ENCODE peak calls at places on chromosomes 4 and X, in six cellular contexts. E, D, V, C, N and K are unnamed samples.
A peak's percentile ranks its signal among the peaks of the same experiment; 100 is the strongest.

GRCh38 chr4:167339781-167340180 is 105.5 kb upstream of the SPOCK3 start:
- DNase-seq in C (no peak), D (no peak), V (no peak), N (no peak), E (no peak), K (no peak)

GRCh38 chr4:158669310-158669709 is 2.4 kb downstream of the C4orf46 start:
- DNase-seq in V (no peak), E (no peak), D (no peak), N (no peak), C (no peak), K (no peak)

GRCh38 chrX:71565634-71566033 is 12.6 kb upstream of the GCNA start:
- DNase-seq in N (no peak), V (peak; percentile 9), E (no peak), C (no peak), D (no peak), K (no peak)

GRCh38 chr4:186827542-186827887 is 103.9 kb upstream of the FAT1 start:
- DNase-seq in C (no peak), E (no peak), V (no peak), N (no peak), D (no peak), K (no peak)

GRCh38 chr4:125398263-125398662 is 83.5 kb downstream of the FAT4 start:
- DNase-seq in E (no peak), V (no peak), D (no peak), N (no peak), C (no peak), K (no peak)

GRCh38 chr4:167956676-167957075 is 135.7 kb upstream of the ANXA10 start:
- DNase-seq in E (no peak), C (no peak), D (no peak), V (peak; percentile 18), N (no peak), K (no peak)

GRCh38 chrX:71650333-71650969 is 16.9 kb upstream of the LOC101059915 start:
- DNase-seq in V (no peak), N (no peak), C (no peak), D (no peak), E (no peak), K (no peak)

GRCh38 chrX:68511255-68511654 is 12.4 kb downstream of the YIPF6 start:
- DNase-seq in C (no peak), N (no peak), V (no peak), E (no peak), D (peak; percentile 32), K (peak; percentile 68)

GRCh38 chr4:148962539-148963290 is 520.5 kb upstream of the NR3C2 start:
- DNase-seq in D (no peak), V (no peak), N (no peak), E (no peak), C (no peak), K (peak; percentile 43)

GRCh38 chr4:69376450-69376849 is 96.2 kb downstream of the UGT2B28 start:
- DNase-seq in V (no peak), D (no peak), E (no peak), C (no peak), N (no peak), K (no peak)

GRCh38 chr4:147117400-147117799 is 171.7 kb upstream of the TTC29 start:
- DNase-seq in D (no peak), E (no peak), N (no peak), V (no peak), C (no peak), K (no peak)

GRCh38 chrX:56763556-56764152 is 34.6 kb downstream of the NBDY start:
- DNase-seq in C (no peak), N (no peak), D (no peak), V (peak; percentile 76), E (peak; percentile 48), K (peak; percentile 78)

GRCh38 chr4:31803511-31804195 is 1083.5 kb downstream of the PCDH7 start:
- DNase-seq in C (no peak), N (no peak), E (no peak), V (no peak), D (no peak), K (no peak)

GRCh38 chrX:134803551-134804183 is 145.4 kb upstream of the PLAC1 start:
- DNase-seq in E (no peak), V (no peak), C (no peak), D (no peak), N (no peak), K (no peak)

GRCh38 chrX:142999209-142999720 is 26.5 kb upstream of the SPANXN4 start:
- DNase-seq in D (no peak), N (no peak), C (no peak), V (no peak), E (no peak), K (peak; percentile 35)

GRCh38 chr4:106194801-106195200 is 121.2 kb downstream of the TBCK start:
- DNase-seq in V (no peak), E (no peak), C (no peak), D (no peak), N (no peak), K (peak; percentile 3)

GRCh38 chr4:74228691-74229640 is 71.0 kb downstream of the MTHFD2L start:
- DNase-seq in D (peak; percentile 36), C (no peak), V (peak; percentile 64), E (peak; percentile 51), N (peak; percentile 53), K (peak; percentile 86)

GRCh38 chrX:49071877-49072711 is 1.7 kb downstream of the PRAF2 start:
- DNase-seq in V (peak; percentile 64), C (peak; percentile 6), D (no peak), N (no peak), E (peak; percentile 11), K (no peak)

GRCh38 chrX:38358274-38358673 is 5.9 kb downstream of the OTC start:
- DNase-seq in V (no peak), E (peak; percentile 51), N (no peak), C (no peak), D (no peak), K (no peak)

GRCh38 chr4:52822583-52823477 is 39.3 kb upstream of the RASL11B start:
- DNase-seq in C (no peak), N (peak; percentile 5), D (no peak), E (no peak), V (peak; percentile 93), K (peak; percentile 91)

GRCh38 chr4:76300012-76300411 is 6.5 kb upstream of the STBD1 start:
- DNase-seq in N (no peak), V (no peak), E (no peak), C (no peak), D (no peak), K (no peak)

GRCh38 chr4:145301386-145302080 is 121.1 kb upstream of the OTUD4 start:
- DNase-seq in N (no peak), C (no peak), E (no peak), D (no peak), V (no peak), K (peak; percentile 82)

GRCh38 chrX:66042307-66043077 is 2.6 kb upstream of the VSIG4 start:
- DNase-seq in N (no peak), C (no peak), V (no peak), D (no peak), E (no peak), K (no peak)

GRCh38 chr4:184476660-184477059 is 2.3 kb upstream of the IRF2 start:
- DNase-seq in E (no peak), D (no peak), N (no peak), V (no peak), C (no peak), K (no peak)

GRCh38 chr4:77430847-77431246 is 174.8 kb upstream of the CXCL13 start:
- DNase-seq in E (no peak), C (no peak), N (no peak), V (no peak), D (no peak), K (no peak)

GRCh38 chrX:131262738-131263679 is 26.1 kb downstream of the IGSF1 start:
- DNase-seq in E (no peak), D (peak; percentile 3), C (no peak), N (no peak), V (no peak), K (peak; percentile 52)

GRCh38 chr4:183369073-183369472 is 46.8 kb upstream of the CLDN24 start:
- DNase-seq in D (no peak), E (no peak), C (no peak), N (no peak), V (no peak), K (no peak)

GRCh38 chr4:13994016-13994415 is 366.5 kb upstream of the BOD1L1 start:
- DNase-seq in E (no peak), D (no peak), C (no peak), N (no peak), V (no peak), K (no peak)

GRCh38 chrX:6708041-6708440 is 173.1 kb upstream of the VCX3A start:
- DNase-seq in V (no peak), C (no peak), E (no peak), N (no peak), D (no peak), K (no peak)

GRCh38 chr4:139768913-139769312 is 103.3 kb downstream of the MGST2 start:
- DNase-seq in D (no peak), E (no peak), V (no peak), C (no peak), N (no peak), K (peak; percentile 29)

GRCh38 chr4:48025005-48025404 is 8.4 kb downstream of the NIPAL1 start:
- DNase-seq in E (no peak), C (no peak), N (no peak), D (no peak), V (no peak), K (no peak)

GRCh38 chrX:71282514-71283408 is 674 bp upstream of the NONO start:
- DNase-seq in E (no peak), D (no peak), C (peak; percentile 54), N (peak; percentile 59), V (peak; percentile 29), K (no peak)

GRCh38 chr4:7903686-7904085 is 36.0 kb downstream of the AFAP1 start:
- DNase-seq in E (no peak), N (no peak), C (no peak), V (no peak), D (peak; percentile 72), K (no peak)